ENCODE peak calls at places on chromosomes 16 and 17, in seven cellular contexts. N is renal cortical epithelial cell; U is RCC 7860; Z is activated CD4-positive, CD25-positive, alpha-beta regulatory T cell treated with anti-CD3 and anti-CD28 coated beads, Interleukin-2, amount 50 U/mL, for 16 hours; R is activated naive CD4-positive, alpha-beta T cell; I is NCI-H774; M is stimulated activated CD8-positive, alpha-beta memory T cell treated with anti-CD3 and anti-CD28 coated beads, Interleukin-15, amount 100 ng/mL, for 48 hours. L is an unnamed sample.

GRCh38 chr16:70594569-70594968 is 51.8 kb upstream of the IL34 start:
- DNase-seq in N (peak; percentile 23), R (no peak), Z (no peak), M (no peak), U (no peak), I (no peak), L (no peak)

GRCh38 chr17:14121952-14122351 is 52.6 kb downstream of the COX10 start:
- DNase-seq in N (no peak), R (no peak), Z (no peak), M (no peak), U (no peak), I (no peak), L (no peak)

GRCh38 chr16:64370112-64370511 is 751.8 kb downstream of the CDH11 start:
- DNase-seq in R (no peak), I (no peak), M (no peak), N (no peak), Z (no peak), U (no peak), L (no peak)

GRCh38 chr16:72149676-72150464 is 22.1 kb downstream of the PMFBP1 start:
- DNase-seq in Z (no peak), U (no peak), M (no peak), N (no peak), I (no peak), R (no peak), L (no peak)

GRCh38 chr16:4928227-4928626 is 8.7 kb downstream of the PPL start:
- DNase-seq in R (no peak), U (no peak), N (no peak), Z (no peak), I (no peak), M (no peak), L (no peak)

GRCh38 chr17:8488931-8489330 is 53.2 kb downstream of the NDEL1 start:
- DNase-seq in Z (no peak), U (peak; percentile 76), M (no peak), I (no peak), R (no peak), N (peak; percentile 80), L (peak; percentile 47)

GRCh38 chr17:46895171-46895570 is 27.8 kb upstream of the GOSR2 start:
- DNase-seq in N (no peak), I (no peak), U (no peak), Z (no peak), R (no peak), M (no peak), L (no peak)

GRCh38 chr17:44065668-44066203 is 735 bp downstream of the LSM12 start:
- DNase-seq in I (no peak), M (no peak), Z (no peak), U (no peak), N (no peak), R (no peak), L (no peak)